ENCODE peak calls at places on chromosome 1, in five cellular contexts. D is LoVo; X is activated naive CD8-positive, alpha-beta T cell treated with anti-CD3 and anti-CD28 coated beads, Interleukin-2, amount 50 U/mL, for 24 hours; W is activated CD8-positive, alpha-beta memory T cell treated with anti-CD3 and anti-CD28 coated beads, Interleukin-2, amount 10 ng/mL, durations not matched to agents 7 days and 5 days; N is NCI-H510A treated with DMSO at 0.1 percent for 48 hours. G is an unnamed sample.

GRCh38 chr1:96992871-96993270 is 271.3 kb downstream of the PTBP2 start:
- DNase-seq in D (no peak), W (no peak), X (no peak), N (no peak), G (no peak)

GRCh38 chr1:44037154-44037553 is 5.9 kb upstream of the SLC6A9 start:
- DNase-seq in W (no peak), D (no peak), N (no peak), X (no peak), G (no peak)

GRCh38 chr1:5947978-5948680 is 44.1 kb downstream of the NPHP4 start:
- DNase-seq in N (no peak), W (peak; percentile 34), D (no peak), X (no peak), G (no peak)

GRCh38 chr1:164017239-164017638 is 541.7 kb upstream of the PBX1 start:
- DNase-seq in W (no peak), X (no peak), N (no peak), D (no peak), G (no peak)

GRCh38 chr1:99590578-99591209 is 55.2 kb upstream of the PALMD start:
- DNase-seq in N (no peak), D (no peak), X (no peak), W (no peak), G (no peak)

GRCh38 chr1:235878082-235878781 is 11.5 kb upstream of the LYST start:
- DNase-seq in X (no peak), N (no peak), W (no peak), D (no peak), G (no peak)

GRCh38 chr1:70063861-70064260 is 141.5 kb downstream of the LRRC40 start:
- DNase-seq in N (no peak), X (no peak), W (no peak), D (no peak), G (no peak)

GRCh38 chr1:219798283-219799030 is 129.9 kb downstream of the SLC30A10 start:
- DNase-seq in W (no peak), X (no peak), N (no peak), D (no peak), G (no peak)